ENCODE peak calls at places on chromosomes 2 and 18, in five cellular contexts. A is IMR-90, B is brain microvascular endothelial cell, X is breast epithelium, J is right atrium auricular region. W is an unnamed sample.

GRCh38 chr2:70984576-70985282 is 6.3 kb downstream of the ANKRD53 start:
- DNase-seq in A (peak; percentile 37), B (no peak), X (peak; percentile 52), J (no peak), W (peak; percentile 67)

GRCh38 chr2:100786297-100786658 is 33.7 kb upstream of the NPAS2 start:
- DNase-seq in A (peak; percentile 82), B (peak; percentile 65), X (no peak), J (no peak), W (no peak)

GRCh38 chr18:159037-159652 is 788 bp downstream of the USP14 start:
- DNase-seq in A (peak; percentile 18), B (no peak), X (no peak), J (no peak), W (no peak)

GRCh38 chr2:69483696-69484095 is 46.5 kb upstream of the NFU1 start:
- DNase-seq in A (no peak), B (no peak), X (no peak), J (no peak), W (no peak)

GRCh38 chr2:169711751-169712509 is 17.7 kb downstream of the PHOSPHO2 start:
- DNase-seq in A (no peak), B (no peak), X (no peak), J (no peak), W (no peak)

GRCh38 chr18:13629841-13630747 is 96.3 kb downstream of the FAM210A start:
- DNase-seq in A (peak; percentile 50), B (peak; percentile 62), X (peak; percentile 31), J (no peak), W (no peak)

GRCh38 chr2:98036349-98037000 is 40.7 kb upstream of the TMEM131 start:
- DNase-seq in A (no peak), B (no peak), X (no peak), J (peak; percentile 56), W (no peak)

GRCh38 chr18:58216071-58216471 is 172.0 kb downstream of the NEDD4L start:
- DNase-seq in A (no peak), B (no peak), X (no peak), J (no peak), W (no peak)

GRCh38 chr2:177252808-177253531 is 11.6 kb downstream of the NFE2L2 start:
- DNase-seq in A (no peak), B (no peak), X (no peak), J (no peak), W (no peak)

GRCh38 chr2:36438454-36438977 is 82.9 kb downstream of the CRIM1 start:
- DNase-seq in A (peak; percentile 99), B (peak; percentile 99), X (no peak), J (no peak), W (no peak)

GRCh38 chr2:179253226-179253625 is 11.4 kb downstream of the SESTD1 start:
- DNase-seq in A (no peak), B (no peak), X (no peak), J (no peak), W (no peak)

GRCh38 chr18:50469380-50469781 is 90.5 kb upstream of the MAPK4 start:
- DNase-seq in A (no peak), B (no peak), X (no peak), J (no peak), W (peak; percentile 88)

GRCh38 chr2:186460465-186460864 is 25.6 kb upstream of the ZC3H15 start:
- DNase-seq in A (peak; percentile 32), B (no peak), X (no peak), J (no peak), W (no peak)

GRCh38 chr2:8332646-8333045 is 349.2 kb upstream of the ID2 start:
- DNase-seq in A (no peak), B (no peak), X (no peak), J (peak; percentile 16), W (no peak)

GRCh38 chr2:46134531-46135229 is 162.5 kb upstream of the EPAS1 start:
- DNase-seq in A (no peak), B (peak; percentile 73), X (no peak), J (peak; percentile 83), W (no peak)

GRCh38 chr18:32891797-32892196 is 119.0 kb upstream of the KLHL14 start:
- DNase-seq in A (no peak), B (no peak), X (no peak), J (no peak), W (no peak)

GRCh38 chr2:120307482-120307881 is 38.5 kb upstream of the INHBB start:
- DNase-seq in A (no peak), B (no peak), X (no peak), J (no peak), W (no peak)

GRCh38 chr2:241702155-241702404 is 241 bp downstream of the ING5 start:
- DNase-seq in A (peak; percentile 75), B (no peak), X (no peak), J (no peak), W (no peak)

GRCh38 chr2:60335533-60336237 is 217.8 kb downstream of the BCL11A start:
- DNase-seq in A (no peak), B (no peak), X (no peak), J (no peak), W (no peak)

GRCh38 chr2:66862871-66863650 is 428.1 kb downstream of the MEIS1 start:
- DNase-seq in A (peak; percentile 90), B (peak; percentile 61), X (no peak), J (no peak), W (no peak)

GRCh38 chr2:190947711-190948251 is 66.2 kb downstream of the STAT1 start:
- DNase-seq in A (peak; percentile 81), B (peak; percentile 62), X (no peak), J (no peak), W (no peak)

GRCh38 chr2:150075831-150076230 is 411.6 kb downstream of the RND3 start:
- DNase-seq in A (peak; percentile 90), B (peak; percentile 81), X (no peak), J (no peak), W (no peak)

GRCh38 chr2:25912851-25913695 is 34.8 kb upstream of the ASXL2 start:
- DNase-seq in A (peak; percentile 37), B (no peak), X (no peak), J (no peak), W (no peak)

GRCh38 chr18:23512641-23513040 is 9.3 kb downstream of the RMC1 start:
- DNase-seq in A (no peak), B (no peak), X (no peak), J (no peak), W (no peak)

GRCh38 chr18:49258938-49259337 is 201.5 kb downstream of the DYM start:
- DNase-seq in A (no peak), B (no peak), X (no peak), J (no peak), W (no peak)
- TF ChIP-seq CTCF in A (no peak), B (no peak), X (no peak), J (no peak), W (no peak)

DNA sequence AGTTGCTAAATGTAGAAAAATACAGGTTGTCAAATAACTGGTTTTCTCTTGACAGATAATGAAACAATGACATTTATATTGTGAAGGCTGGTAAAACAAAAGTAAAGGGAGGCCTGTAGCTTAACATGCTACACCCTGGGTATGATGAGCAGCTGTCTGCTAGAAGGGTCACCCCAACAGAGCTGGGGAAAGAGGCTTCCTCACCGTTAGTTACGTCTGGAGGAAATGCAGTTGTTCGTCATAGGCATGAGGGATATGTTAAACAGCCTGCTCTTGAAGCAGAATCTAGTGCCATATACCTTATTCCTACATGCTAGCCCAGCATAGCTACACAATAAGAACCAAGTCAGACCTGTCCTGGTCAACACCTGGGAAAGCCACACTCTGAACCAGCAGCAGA is 49.9 kb downstream of the LPIN2 start:
- DNase-seq in A (no peak), B (no peak), X (no peak), J (no peak), W (no peak)
- H3K27ac ChIP-seq in A (no peak overlapping the region), B (no peak overlapping the region), X (no peak overlapping the region), J (no peak overlapping the region), W (no peak overlapping the region)

GRCh38 chr18:26457611-26458350 is 90.6 kb downstream of the KCTD1 start:
- DNase-seq in A (no peak), B (no peak), X (no peak), J (no peak), W (no peak)
- TF ChIP-seq CTCF in A (no peak), B (peak; percentile 54), X (no peak), J (peak; percentile 45), W (no peak)

DNA sequence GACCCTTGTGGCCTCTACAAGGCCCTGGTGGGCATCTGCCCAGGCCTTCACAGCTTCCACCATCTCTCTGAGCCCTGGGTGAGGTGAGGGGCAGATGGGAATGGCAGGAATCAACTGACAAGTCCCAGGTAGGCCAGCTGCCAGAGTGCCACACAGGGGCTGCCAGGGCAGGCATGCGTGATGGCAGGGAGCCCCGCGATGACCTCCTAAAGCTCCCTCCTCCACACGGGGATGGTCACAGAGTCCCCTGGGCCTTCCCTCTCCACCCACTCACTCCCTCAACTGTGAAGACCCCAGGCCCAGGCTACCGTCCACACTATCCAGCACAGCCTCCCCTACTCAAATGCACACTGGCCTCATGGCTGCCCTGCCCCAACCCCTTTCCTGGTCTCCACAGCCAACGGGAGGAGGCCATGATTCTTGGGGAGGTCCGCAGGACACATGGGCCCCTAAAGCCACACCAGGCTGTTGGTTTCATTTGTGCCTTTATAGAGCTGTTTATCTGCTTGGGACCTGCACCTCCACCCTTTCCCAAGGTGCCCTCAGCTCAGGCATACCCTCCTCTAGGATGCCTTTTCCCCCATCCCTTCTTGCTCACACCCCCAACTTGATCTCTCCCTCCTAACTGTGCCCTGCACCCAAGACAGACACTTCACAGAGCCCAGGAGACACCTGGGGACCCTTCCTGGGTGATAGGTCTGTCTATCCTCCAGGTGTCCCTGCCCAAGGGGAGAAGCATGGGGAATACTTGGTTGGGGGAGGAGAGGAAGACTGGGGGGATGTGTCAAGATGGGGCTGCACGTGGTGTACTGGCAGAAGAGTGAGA is 2.0 kb downstream of the PROC start:
- DNase-seq in A (no peak), B (no peak), X (no peak), J (no peak), W (peak; percentile 83)
- H3K27ac ChIP-seq in A (no peak overlapping the region), B (no peak overlapping the region), X (no peak overlapping the region), J (no peak overlapping the region), W (peak overlapping the region; percentile 93)

GRCh38 chr2:218755567-218756404 is 26.2 kb upstream of the CYP27A1 start:
- DNase-seq in A (no peak), B (no peak), X (no peak), J (no peak), W (peak; percentile 82)

GRCh38 chr2:218755198-218755566 is 26.8 kb upstream of the CYP27A1 start:
- DNase-seq in A (no peak), B (no peak), X (no peak), J (no peak), W (no peak)

GRCh38 chr2:218754201-218754600 is 27.7 kb upstream of the CYP27A1 start:
- DNase-seq in A (no peak), B (no peak), X (peak; percentile 62), J (no peak), W (peak; percentile 81)

GRCh38 chr2:218754781-218755180 is 27.2 kb upstream of the CYP27A1 start:
- DNase-seq in A (no peak), B (no peak), X (no peak), J (no peak), W (no peak)

GRCh38 chr2:218756599-218757377 is 25.2 kb upstream of the CYP27A1 start:
- DNase-seq in A (no peak), B (no peak), X (no peak), J (no peak), W (no peak)
- TF ChIP-seq CTCF in A (no peak), B (no peak), X (no peak), J (no peak), W (no peak)

W was measured in right lobe of liver.